ENCODE peak calls at places on chromosomes 6 and 20, in four cellular contexts. T is HCT116, G is heart left ventricle, B is gastrocnemius medialis. Z is an unnamed sample. For H3K4me1 and H3K9me3, the result is how much of the 10 kb centered on the place peaks cover.

GRCh38 chr20:18783385-18783959 is 30.1 kb upstream of the SCP2D1 start:
- ATAC-seq in B (no peak), T (no peak), G (no peak), Z (no peak)

GRCh38 chr20:50153153-50153499 is 397 bp downstream of the PEDS1 start:
- ATAC-seq in T (peak), G (no peak), B (peak), Z (no peak)

GRCh38 chr6:168264593-168265335 is 54.8 kb downstream of the DACT2 start:
- ATAC-seq in G (no peak), T (no peak), B (no peak), Z (no peak)

GRCh38 chr6:167893416-167893815 is 66.7 kb downstream of the AFDN start:
- ATAC-seq in G (no peak), T (peak), B (no peak), Z (no peak)

GRCh38 chr20:46710149-46710913 is 882 bp downstream of the SLC2A10 start:
- ATAC-seq in G (no peak), T (no peak), B (no peak), Z (no peak)

GRCh38 chr6:113102761-113103160 is 754.4 kb upstream of the MARCKS start:
- ATAC-seq in T (no peak), B (no peak), G (no peak), Z (no peak)

GRCh38 chr20:595330-596308 is 14.5 kb downstream of the TCF15 start:
- ATAC-seq in B (peak), G (peak), T (no peak), Z (no peak)

GRCh38 chr20:5188736-5189135 is 61.9 kb downstream of the CDS2 start:
- ATAC-seq in T (no peak), B (no peak), G (no peak), Z (no peak)

GRCh38 chr6:16206595-16207037 is 31.8 kb upstream of the GMPR start:
- ATAC-seq in B (peak), G (peak), T (peak), Z (peak)

GRCh38 chr6:137571854-137572253 is 77.7 kb upstream of the OLIG3 start:
- ATAC-seq in T (peak), B (no peak), G (no peak), Z (no peak)

GRCh38 chr6:23855497-23856116 is 270.4 kb upstream of the NRSN1 start:
- ATAC-seq in G (no peak), B (no peak), T (no peak), Z (no peak)

GRCh38 chr6:26115226-26115625 is 28.0 kb downstream of the HFE start:
- ATAC-seq in G (no peak), T (no peak), B (no peak), Z (no peak)

GRCh38 chr6:104003803-104004516 is 855.8 kb downstream of the HACE1 start:
- ATAC-seq in G (no peak), T (peak), B (no peak), Z (no peak)

GRCh38 chr6:74597266-74597665 is 608.6 kb downstream of the COL12A1 start:
- ATAC-seq in B (no peak), G (no peak), T (no peak), Z (no peak)

GRCh38 chr6:8420031-8420588 is 15.2 kb downstream of the SLC35B3 start:
- ATAC-seq in G (no peak), B (no peak), T (no peak), Z (no peak)

GRCh38 chr6:24454452-24454851 is 34.9 kb downstream of the GPLD1 start:
- ATAC-seq in B (no peak), G (no peak), T (no peak), Z (no peak)

GRCh38 chr6:105757512-105758200 is 328.5 kb upstream of the PRDM1 start:
- ATAC-seq in G (no peak), B (no peak), T (peak), Z (no peak)

GRCh38 chr6:21305827-21306469 is 287.6 kb upstream of the SOX4 start:
- ATAC-seq in G (no peak), T (no peak), B (no peak), Z (no peak)

GRCh38 chr20:18288748-18289705 is 700 bp downstream of the ZNF133 start:
- ATAC-seq in B (peak), T (no peak), G (no peak), Z (peak)

GRCh38 chr20:36097331-36097730 is 57.2 kb upstream of the EPB41L1 start:
- ATAC-seq in G (no peak), T (no peak), B (no peak), Z (no peak)
- H3K4me1 ChIP-seq in G (under half), T (half or more), B (under half), Z (under half)

DNA sequence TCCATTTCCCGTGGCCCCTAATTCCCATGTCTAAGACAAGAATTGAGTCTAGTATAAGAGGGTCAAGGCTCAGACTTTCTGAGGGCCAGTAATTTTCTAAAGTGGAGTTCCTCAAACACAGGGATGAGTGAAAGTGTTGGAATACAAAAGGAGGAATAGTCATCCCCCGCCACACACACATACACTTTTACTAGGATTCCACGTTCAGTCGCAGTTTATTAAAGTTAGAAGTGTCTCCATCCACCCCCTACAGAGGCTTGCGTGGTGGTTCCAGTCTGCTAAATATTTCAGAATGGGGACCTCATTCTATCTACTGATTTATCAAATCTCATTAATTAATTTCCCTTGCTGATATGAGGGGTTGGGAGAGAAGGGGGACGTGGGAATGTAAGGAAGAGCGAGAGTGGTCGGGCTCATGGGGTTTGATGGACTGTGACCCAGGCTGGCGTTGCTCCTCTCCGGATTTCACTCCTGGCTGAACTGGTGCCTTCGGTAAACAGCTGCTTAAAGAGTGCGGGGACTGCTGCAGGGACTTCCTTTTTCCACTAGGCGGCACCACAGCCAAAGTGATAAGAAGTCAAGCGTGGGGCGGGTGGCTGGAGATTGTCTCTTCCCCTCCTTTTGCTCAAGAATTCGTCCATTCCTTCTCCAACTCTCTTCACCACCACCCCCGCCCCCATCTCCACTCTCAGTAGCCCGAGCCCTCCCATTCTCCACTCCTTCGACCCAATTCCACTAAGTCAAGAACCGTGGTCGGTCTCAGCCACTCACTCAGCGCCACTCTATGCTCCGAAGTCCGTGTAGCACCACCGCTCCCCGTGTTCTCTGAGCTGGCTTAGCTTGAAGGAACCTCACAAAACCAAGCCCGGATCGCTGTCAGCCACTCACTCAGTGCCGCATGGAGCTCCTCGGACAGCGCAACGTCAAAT is 9.9 kb downstream of the TRIM31 start:
- ATAC-seq in B (peak), G (peak), T (peak), Z (peak)
- TF ChIP-seq POLR2A in B (no peak), G (no peak), T (peak), Z (no peak)

GRCh38 chr20:25316506-25317190 is 68.8 kb downstream of the PYGB start:
- ATAC-seq in G (no peak), T (no peak), B (no peak), Z (no peak)
- H3K9me3 ChIP-seq in G (under half), T (under half), B (under half), Z (under half)

DNA sequence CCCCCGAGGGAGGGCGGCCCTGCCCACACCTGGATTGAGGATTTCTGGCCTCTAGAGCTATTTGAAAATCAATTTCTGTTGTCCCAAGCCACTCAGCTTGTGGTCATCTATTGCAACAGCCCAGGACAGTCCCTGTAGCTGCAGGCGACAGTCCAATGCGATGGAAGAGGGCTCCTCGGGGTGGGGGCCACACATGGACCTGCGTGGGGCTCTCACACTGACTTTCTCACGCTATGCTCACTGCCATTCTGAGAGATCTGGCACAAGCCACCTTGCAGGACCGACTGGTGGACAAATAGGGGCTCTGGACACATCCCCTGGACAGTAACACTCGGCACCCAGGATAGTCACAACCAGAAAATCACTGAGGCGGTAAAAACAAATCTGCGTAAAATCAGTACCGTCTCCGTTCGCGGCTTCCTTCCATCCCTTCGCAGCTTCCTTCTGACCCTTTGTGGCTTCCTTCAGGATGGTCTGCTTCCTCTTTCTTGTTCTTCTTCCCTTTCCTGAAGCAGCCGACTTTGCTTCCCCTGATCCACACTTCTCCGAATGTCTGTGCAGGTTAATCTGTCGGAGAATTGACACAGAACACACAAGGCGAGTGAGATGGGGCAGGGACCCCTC is 21.8 kb downstream of the CTCFL start:
- ATAC-seq in G (peak), B (no peak), T (no peak), Z (no peak)
- H3K4me1 ChIP-seq in G (under half), B (under half), T (under half), Z (under half)

GRCh38 chr6:13302751-13303667 is 25.3 kb downstream of the TBC1D7 start:
- ATAC-seq in B (peak), T (peak), G (peak), Z (peak)
- TF ChIP-seq POLR2A in B (no peak), T (no peak), G (no peak), Z (no peak)

GRCh38 chr6:170178561-170179477 is 112.1 kb downstream of the DLL1 start:
- ATAC-seq in B (peak), T (no peak), G (peak), Z (no peak)
- H3K9me3 ChIP-seq in B (under half), T (under half), G (under half), Z (under half)

GRCh38 chr20:62369508-62370114 is 2.5 kb upstream of the LAMA5 start:
- ATAC-seq in G (no peak), B (no peak), T (no peak), Z (no peak)
- H3K4me1 ChIP-seq in G (under half), B (under half), T (half or more), Z (under half)

DNA sequence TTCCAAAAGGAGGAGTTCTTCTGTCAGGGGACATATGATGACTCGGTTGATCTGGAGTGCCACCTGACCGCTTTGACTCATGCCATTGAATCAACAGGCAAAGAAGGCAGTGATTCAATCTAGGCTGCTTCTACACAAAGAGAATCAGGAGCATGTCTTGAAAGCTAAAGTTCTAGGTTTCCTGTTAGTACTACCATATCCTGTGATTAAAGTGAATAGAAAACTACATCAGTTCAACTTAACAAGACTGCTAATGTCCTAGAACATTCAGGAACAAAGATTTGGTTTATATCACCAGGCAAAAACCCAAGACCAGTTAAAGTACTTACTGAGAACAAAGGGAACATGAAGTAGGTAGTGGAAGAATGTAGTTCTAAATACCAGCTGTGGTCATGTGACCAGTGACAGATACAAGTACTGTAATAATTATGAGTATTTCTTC is 216.8 kb upstream of the SGK1 start:
- ATAC-seq in B (peak), T (no peak), G (peak), Z (no peak)
- TF ChIP-seq POLR2A in B (no peak), T (no peak), G (no peak), Z (no peak)

GRCh38 chr20:38269715-38270114 is 9.2 kb upstream of the KIAA1755 start:
- ATAC-seq in B (no peak), G (no peak), T (no peak), Z (no peak)

GRCh38 chr20:38270869-38271608 is 10.5 kb upstream of the KIAA1755 start:
- ATAC-seq in G (peak), T (peak), B (peak), Z (peak)

GRCh38 chr20:38272398-38272797 is 11.9 kb upstream of the KIAA1755 start:
- ATAC-seq in B (no peak), G (no peak), T (no peak), Z (no peak)

GRCh38 chr20:38272961-38273360 is 12.4 kb upstream of the KIAA1755 start:
- ATAC-seq in B (no peak), G (peak), T (no peak), Z (no peak)

DNA sequence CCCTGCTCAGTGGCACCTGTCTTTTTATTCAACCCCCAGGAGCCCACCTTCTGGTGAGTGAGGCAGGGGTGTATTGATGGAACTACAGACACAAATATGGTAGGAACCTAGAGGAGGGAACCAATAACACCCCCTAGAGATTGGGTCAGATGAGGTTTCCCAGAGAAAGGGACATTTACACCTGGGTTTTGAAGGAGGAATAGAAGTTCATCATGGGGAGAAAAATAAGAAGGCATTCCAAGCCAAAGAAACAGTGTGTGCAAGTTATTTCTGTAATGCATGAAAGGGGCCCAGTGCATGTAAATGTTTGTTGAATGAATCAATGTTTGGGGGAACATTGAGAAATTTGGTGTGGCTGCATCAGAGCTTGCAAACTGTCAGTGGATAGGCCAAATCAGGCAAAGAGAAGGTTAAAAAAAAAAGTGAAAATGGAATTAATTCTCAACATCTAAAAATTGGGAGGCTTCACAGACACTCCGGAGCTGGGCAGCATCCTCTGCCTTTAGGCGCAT is 11.1 kb upstream of the KIAA1755 start:
- ATAC-seq in T (peak), G (no peak), B (no peak), Z (no peak)
- H3K9me3 ChIP-seq in T (under half), G (under half), B (under half), Z (under half)